ENCODE peak calls at places on chromosomes 4 and X, in four cellular contexts. R, M, Q and K are unnamed samples.

GRCh38 chr4:25951390-25951952 is 37.5 kb downstream of the SMIM20 start:
- DNase-seq in R (no peak), M (no peak), Q (no peak), K (no peak)

GRCh38 chr4:189143255-189143654 is 797.4 kb upstream of the FRG1 start:
- DNase-seq in R (no peak), M (no peak), Q (no peak), K (no peak)

GRCh38 chr4:76087007-76087769 is 12.7 kb downstream of the ART3 start:
- DNase-seq in R (peak), M (peak), Q (peak), K (peak)

GRCh38 chr4:183984561-183984960 is 79.5 kb downstream of the STOX2 start:
- DNase-seq in R (no peak), M (no peak), Q (peak), K (peak)

GRCh38 chr4:26058537-26058936 is 144.5 kb downstream of the SMIM20 start:
- DNase-seq in R (no peak), M (no peak), Q (peak), K (no peak)

GRCh38 chr4:58113083-58113482 is 1002.9 kb upstream of the IGFBP7 start:
- DNase-seq in R (no peak), M (no peak), Q (no peak), K (no peak)

GRCh38 chr4:169098054-169098896 is 88.2 kb upstream of the CBR4 start:
- DNase-seq in R (no peak), M (no peak), Q (no peak), K (no peak)

GRCh38 chr4:113901994-113902787 is 77.3 kb downstream of the ARSJ start:
- DNase-seq in R (no peak), M (no peak), Q (peak), K (no peak)

GRCh38 chrX:54484666-54485065 is 11.4 kb downstream of the FGD1 start:
- DNase-seq in R (peak), M (no peak), Q (peak), K (no peak)

GRCh38 chr4:22978656-22979055 is 285.9 kb downstream of the GBA3 start:
- DNase-seq in R (no peak), M (no peak), Q (no peak), K (no peak)

GRCh38 chr4:19982556-19982955 is 269.1 kb upstream of the SLIT2 start:
- DNase-seq in R (no peak), M (no peak), Q (no peak), K (no peak)

GRCh38 chrX:19479458-19479857 is 35.9 kb downstream of the MAP3K15 start:
- DNase-seq in R (no peak), M (no peak), Q (no peak), K (no peak)

GRCh38 chr4:8039290-8039689 is 99.6 kb upstream of the AFAP1 start:
- DNase-seq in R (no peak), M (no peak), Q (peak), K (peak)

GRCh38 chrX:141969706-141970105 is 66.0 kb downstream of the MAGEC1 start:
- DNase-seq in R (no peak), M (no peak), Q (no peak), K (no peak)

GRCh38 chrX:135114392-135114791 is 5.9 kb downstream of the ETDB start:
- DNase-seq in R (no peak), M (no peak), Q (no peak), K (no peak)

GRCh38 chrX:136204571-136204970 is 46.6 kb downstream of the MAP7D3 start:
- DNase-seq in R (peak), M (no peak), Q (peak), K (no peak)

GRCh38 chrX:109990582-109991276 is 12.2 kb upstream of the TMEM164 start:
- DNase-seq in R (no peak), M (no peak), Q (no peak), K (no peak)

GRCh38 chr4:184849184-184849583 is 23.4 kb upstream of the ACSL1 start:
- DNase-seq in R (no peak), M (no peak), Q (no peak), K (no peak)

GRCh38 chrX:41081821-41082220 is 3.4 kb upstream of the USP9X start:
- DNase-seq in R (no peak), M (no peak), Q (no peak), K (no peak)

GRCh38 chr4:99648321-99648720 is 9.3 kb downstream of the C4orf54 start:
- DNase-seq in R (no peak), M (no peak), Q (no peak), K (peak)

GRCh38 chrX:148670277-148670676 is 169.9 kb downstream of the AFF2 start:
- DNase-seq in R (no peak), M (no peak), Q (no peak), K (no peak)

DNA sequence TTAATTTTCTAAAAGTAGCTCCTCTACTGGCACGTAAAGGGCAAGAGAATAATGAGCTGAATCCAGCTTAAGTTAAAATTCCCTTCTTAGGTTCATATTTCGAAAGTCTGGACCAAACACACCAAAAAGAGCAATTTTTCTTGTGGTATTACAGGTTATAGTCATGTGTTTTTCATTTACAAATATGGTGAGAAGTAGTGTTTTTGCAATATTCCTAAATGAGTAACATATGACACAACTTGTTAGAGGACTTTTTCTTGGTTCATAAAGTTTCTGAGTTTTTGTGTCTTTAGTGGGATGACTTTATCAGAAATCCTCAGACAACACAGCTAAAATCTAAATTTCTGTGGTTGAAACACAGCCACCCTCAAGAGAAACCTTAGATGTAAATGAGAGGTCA is 172.1 kb downstream of the AFF2 start:
- DNase-seq in R (no peak), M (no peak), Q (no peak), K (no peak)
- H3K27ac ChIP-seq in R (no peak), M (no peak), Q (no peak), K (no peak)

DNA sequence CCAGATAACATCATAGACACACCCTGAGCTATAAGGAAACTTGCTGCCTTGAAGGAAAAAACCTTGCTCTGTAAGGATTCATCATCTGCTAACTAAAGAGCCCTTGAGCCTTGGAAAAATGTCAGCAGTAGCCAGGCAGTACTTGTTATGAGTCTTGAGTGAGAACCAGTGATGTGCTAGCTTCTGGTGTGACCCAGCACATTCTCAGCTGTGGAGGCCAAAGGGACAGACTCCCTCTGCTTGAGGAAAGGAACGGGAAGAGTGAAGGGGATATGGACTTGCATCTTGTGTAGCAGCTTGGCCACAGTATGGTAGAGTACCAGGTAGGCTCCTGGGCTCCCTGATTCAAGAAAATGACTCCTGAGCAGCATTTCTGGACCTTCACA is 1601.9 kb upstream of the ADGRL3 start:
- DNase-seq in R (no peak), M (no peak), Q (no peak), K (no peak)
- H3K27ac ChIP-seq in R (no peak), M (no peak), Q (no peak), K (no peak)

GRCh38 chr4:16819652-16820051 is 78.8 kb downstream of the LDB2 start:
- DNase-seq in R (no peak), M (no peak), Q (no peak), K (no peak)
- H3K27ac ChIP-seq in R (no peak), M (no peak), Q (no peak), K (no peak)

GRCh38 chrX:21661316-21661715 is 3.2 kb upstream of the KLHL34 start:
- DNase-seq in R (no peak), M (no peak), Q (no peak), K (no peak)
- H3K27ac ChIP-seq in R (no peak), M (no peak), Q (no peak), K (no peak)

DNA sequence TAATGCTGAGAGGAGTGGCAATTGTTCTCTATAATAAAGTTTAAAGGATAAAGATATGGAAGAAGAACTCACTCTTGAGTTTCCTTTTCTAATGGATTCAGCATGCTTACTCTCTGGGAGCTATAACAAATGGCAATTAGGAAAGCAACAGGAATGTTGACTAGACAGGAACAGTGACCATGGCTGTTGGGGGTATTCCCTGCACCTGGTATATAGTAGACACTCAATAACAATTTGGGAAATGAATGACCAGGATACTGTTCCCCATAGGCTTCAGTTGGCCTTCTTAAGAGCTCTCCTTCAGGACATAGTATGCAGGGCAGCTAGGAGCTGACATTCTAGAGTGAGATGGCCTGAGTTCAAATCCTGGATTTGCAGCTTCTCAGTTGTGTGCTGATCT is 1.8 kb downstream of the LIMCH1 start:
- DNase-seq in R (no peak), M (no peak), Q (no peak), K (no peak)
- H3K27ac ChIP-seq in R (no peak), M (no peak), Q (peak), K (no peak)

GRCh38 chr4:61199869-61200194 is 294 bp upstream of the ADGRL3 start:
- DNase-seq in R (no peak), M (no peak), Q (no peak), K (no peak)

GRCh38 chr4:61201562-61202099 is 1.5 kb downstream of the ADGRL3 start:
- DNase-seq in R (no peak), M (no peak), Q (peak), K (peak)

GRCh38 chr4:61202100-61202637 is 2.0 kb downstream of the ADGRL3 start:
- DNase-seq in R (no peak), M (no peak), Q (peak), K (peak)

GRCh38 chr4:61200991-61201526 is 933 bp downstream of the ADGRL3 start:
- DNase-seq in R (peak), M (no peak), Q (peak), K (peak)

DNA sequence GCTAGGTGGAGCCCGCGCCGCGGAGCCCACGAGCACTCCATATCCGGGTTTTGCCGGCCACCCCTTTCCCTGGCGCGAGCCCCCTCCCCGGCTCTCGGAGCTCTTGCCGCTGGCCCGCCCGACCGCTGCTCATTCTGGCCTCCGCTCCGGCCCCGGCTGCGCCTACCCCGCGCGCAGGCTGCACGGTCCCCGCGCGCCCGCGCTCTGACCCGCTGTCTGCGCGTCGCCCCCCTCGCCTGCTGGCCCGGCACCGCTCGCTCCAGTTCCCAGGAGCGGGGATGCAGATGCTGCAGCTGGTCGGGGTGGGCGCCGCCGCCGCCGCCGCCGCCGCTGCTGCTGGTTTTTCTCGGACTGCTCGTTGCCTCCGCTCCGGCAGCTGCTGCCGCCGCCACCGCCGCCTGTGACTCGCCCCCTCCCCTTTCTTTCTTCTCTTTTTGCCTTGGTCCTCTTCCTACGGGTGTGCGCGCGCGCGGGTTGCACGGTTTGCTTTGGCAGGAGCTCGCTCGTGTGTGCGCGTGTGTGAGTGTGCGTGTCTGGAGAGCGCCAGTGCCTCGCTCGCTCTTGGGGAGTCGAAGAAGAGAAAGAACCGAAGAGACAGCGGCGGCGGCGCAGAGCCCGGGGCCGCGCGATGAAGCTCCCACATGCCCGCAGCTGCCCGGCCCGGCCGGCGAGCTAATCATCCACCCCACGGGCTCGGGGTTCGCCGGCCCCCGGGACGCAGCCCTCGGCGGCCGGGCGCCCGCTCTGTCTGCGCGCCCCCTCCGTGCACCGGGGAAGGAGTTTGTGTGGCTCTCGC is at the start of gene ADGRL3:
- DNase-seq in R (peak), M (no peak), Q (peak), K (peak)
- H3K27ac ChIP-seq in R (no peak), M (no peak), Q (no peak), K (peak)

DNA sequence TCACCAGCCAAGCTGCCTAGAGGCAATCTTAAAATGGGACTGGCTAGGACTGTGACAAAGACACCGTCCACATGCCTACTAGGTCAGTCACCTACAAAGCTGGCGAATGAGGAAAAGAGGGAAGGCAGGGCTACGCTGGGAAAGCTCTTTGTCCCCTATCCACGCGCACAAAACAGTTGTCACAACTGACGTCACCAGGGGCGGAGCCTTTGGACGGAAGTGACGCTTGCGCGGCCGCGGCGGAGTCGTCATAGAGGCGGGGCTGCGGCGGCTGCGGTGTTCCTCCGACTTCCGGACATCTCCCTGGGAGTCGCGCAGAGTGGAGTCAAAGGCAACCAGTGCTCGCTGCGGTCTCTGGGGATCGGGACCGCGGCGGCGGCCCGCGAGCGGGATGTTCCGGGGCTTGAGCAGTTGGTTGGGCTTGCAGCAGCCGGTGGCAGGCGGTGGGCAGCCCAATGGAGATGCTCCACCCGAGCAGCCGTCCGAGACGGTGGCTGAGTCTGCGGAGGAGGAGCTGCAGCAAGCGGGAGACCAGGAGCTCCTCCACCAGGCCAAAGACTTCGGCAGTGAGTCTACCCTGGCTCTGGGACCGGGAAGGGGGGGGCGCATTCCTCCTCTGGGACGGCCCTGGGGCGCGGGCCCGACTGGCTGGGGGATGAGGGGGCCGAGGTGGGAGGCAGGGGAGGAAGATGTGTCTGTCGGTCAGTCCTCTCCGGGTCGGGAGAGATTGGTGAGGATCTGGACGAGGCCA is at the start of gene SYAP1:
- DNase-seq in R (peak), M (peak), Q (peak), K (peak)
- H3K27ac ChIP-seq in R (peak), M (peak), Q (peak), K (peak)

GRCh38 chr4:165470009-165470408 is 91.2 kb downstream of the CPE start:
- DNase-seq in R (no peak), M (no peak), Q (no peak), K (no peak)

GRCh38 chr4:165461176-165461835 is 82.5 kb downstream of the CPE start:
- DNase-seq in R (no peak), M (peak), Q (peak), K (peak)

GRCh38 chr4:165464813-165465381 is 86.1 kb downstream of the CPE start:
- DNase-seq in R (no peak), M (peak), Q (no peak), K (peak)

GRCh38 chr4:165462009-165462408 is 83.2 kb downstream of the CPE start:
- DNase-seq in R (no peak), M (no peak), Q (no peak), K (no peak)

GRCh38 chr4:165464338-165464737 is 85.5 kb downstream of the CPE start:
- DNase-seq in R (no peak), M (no peak), Q (no peak), K (no peak)
- H3K27ac ChIP-seq in R (no peak), M (no peak), Q (no peak), K (no peak)